ENCODE peak calls at places on chromosomes 11 and 22, in five cellular contexts. J is mammary epithelial cell; H is cardiac fibroblast; L is Ammon's horn; Z is activated CD4-positive, alpha-beta T cell treated with anti-CD3 and anti-CD28 coated beads, Interleukin-2, amount 50 U/mL, for 48 hours. T is an unnamed sample.

GRCh38 chr22:44380716-44381500 is 68.2 kb upstream of the SHISAL1 start:
- DNase-seq in L (peak), J (no peak), H (no peak), Z (no peak), T (no peak)

GRCh38 chr22:33274941-33275443 is 216.8 kb upstream of the SYN3 start:
- DNase-seq in L (no peak), J (no peak), H (no peak), Z (no peak), T (peak)

GRCh38 chr11:1475841-1476240 is 10.7 kb downstream of the MOB2 start:
- DNase-seq in L (no peak), H (no peak), Z (no peak), J (no peak), T (no peak)

GRCh38 chr22:32796865-32797573 is 4.5 kb upstream of the TIMP3 start:
- DNase-seq in L (peak), J (peak), Z (peak), H (peak), T (peak)

GRCh38 chr11:70142171-70142875 is 60.8 kb upstream of the FADD start:
- DNase-seq in Z (no peak), J (peak), L (no peak), H (no peak), T (no peak)

GRCh38 chr11:46120361-46120710 is 918 bp downstream of the PHF21A start:
- DNase-seq in J (no peak), Z (peak), H (no peak), L (peak), T (no peak)

GRCh38 chr11:71987521-71987920 is 11.2 kb upstream of the IL18BP start:
- DNase-seq in L (no peak), J (no peak), H (no peak), Z (no peak), T (no peak)

GRCh38 chr11:115170133-115170815 is 333.9 kb downstream of the CADM1 start:
- DNase-seq in L (no peak), H (peak), J (no peak), Z (peak), T (peak)

GRCh38 chr11:47433157-47433556 is 6.9 kb upstream of the PSMC3 start:
- DNase-seq in H (no peak), L (no peak), Z (no peak), J (no peak), T (no peak)

GRCh38 chr11:2527621-2528291 is 82.9 kb downstream of the KCNQ1 start:
- DNase-seq in Z (no peak), L (no peak), H (no peak), J (no peak), T (no peak)

GRCh38 chr11:94880216-94880615 is 93.1 kb downstream of the CWC15 start:
- DNase-seq in Z (no peak), J (peak), H (peak), L (no peak), T (no peak)

GRCh38 chr22:24390576-24390975 is 36.8 kb upstream of the ADORA2A start:
- DNase-seq in L (no peak), Z (no peak), H (peak), J (no peak), T (no peak)

GRCh38 chr11:125179346-125179745 is 14.8 kb downstream of the PKNOX2 start:
- DNase-seq in J (no peak), Z (no peak), L (no peak), H (no peak), T (no peak)

GRCh38 chr11:86923993-86924766 is 31.0 kb downstream of the FZD4 start:
- DNase-seq in J (no peak), H (no peak), L (no peak), Z (no peak), T (no peak)

GRCh38 chr11:23113887-23114216 is 253.6 kb upstream of the CCDC179 start:
- DNase-seq in J (no peak), H (no peak), L (no peak), Z (no peak), T (no peak)

GRCh38 chr11:92894197-92894596 is 75.3 kb upstream of the MTNR1B start:
- DNase-seq in L (no peak), J (peak), Z (no peak), H (no peak), T (no peak)

GRCh38 chr11:3086114-3086513 is 28.9 kb upstream of the CARS1 start:
- DNase-seq in L (no peak), Z (no peak), H (no peak), J (no peak), T (no peak)

GRCh38 chr22:42281284-42281683 is 10.8 kb upstream of the TCF20 start:
- DNase-seq in L (no peak), J (no peak), Z (no peak), H (no peak), T (no peak)

GRCh38 chr11:10488121-10488580 is 33.1 kb downstream of the AMPD3 start:
- DNase-seq in L (no peak), J (peak), H (peak), Z (no peak), T (no peak)

GRCh38 chr11:113632981-113633380 is 73.1 kb downstream of the TMPRSS5 start:
- DNase-seq in J (no peak), Z (no peak), H (peak), L (no peak), T (no peak)

GRCh38 chr11:128894685-128895084 is 3.5 kb downstream of the KCNJ5 start:
- DNase-seq in J (no peak), Z (no peak), L (no peak), H (no peak), T (peak)

GRCh38 chr11:32259641-32260081 is 168.8 kb downstream of the RCN1 start:
- DNase-seq in H (peak), J (peak), Z (no peak), L (peak), T (no peak)

GRCh38 chr11:128375941-128376340 is 211.4 kb downstream of the ETS1 start:
- DNase-seq in Z (no peak), J (peak), L (no peak), H (no peak), T (no peak)

GRCh38 chr11:69253028-69253427 is 40.9 kb upstream of the MYEOV start:
- DNase-seq in J (peak), L (no peak), Z (no peak), H (peak), T (no peak)

GRCh38 chr11:115924744-115925567 is 420.7 kb upstream of the CADM1 start:
- DNase-seq in Z (peak), H (peak), L (no peak), J (peak), T (no peak)

GRCh38 chr22:26718905-26719304 is 61.5 kb downstream of the MIAT start:
- DNase-seq in J (peak), L (no peak), H (peak), Z (no peak), T (no peak)